ENCODE peak calls at places on chromosomes 12 and 14, in seven cellular contexts. One of them, this sample, is unnamed.

GRCh38 chr12:127238061-127238460 is 1028.9 kb upstream of the TMEM132C start:
- DNase-seq in IMR-90: no peak
- DNase-seq in H1: no peak
- DNase-seq in trophoblast cell: no peak
- DNase-seq in mesendoderm: no peak
- DNase-seq in mesenchymal stem cell: no peak
- DNase-seq in neuronal stem cell: no peak
- DNase-seq in this sample: no peak

GRCh38 chr12:57934804-57935203 is 6.6 kb upstream of the ATP23 start:
- DNase-seq in IMR-90: no peak
- DNase-seq in H1: no peak
- DNase-seq in trophoblast cell: no peak
- DNase-seq in mesendoderm: no peak
- DNase-seq in mesenchymal stem cell: no peak
- DNase-seq in neuronal stem cell: no peak
- DNase-seq in this sample: no peak

GRCh38 chr14:67228325-67228984 is 12.8 kb upstream of the PALS1 start:
- DNase-seq in IMR-90: peak
- DNase-seq in H1: no peak
- DNase-seq in trophoblast cell: no peak
- DNase-seq in mesendoderm: no peak
- DNase-seq in mesenchymal stem cell: no peak
- DNase-seq in neuronal stem cell: no peak
- DNase-seq in this sample: no peak

GRCh38 chr12:76697849-76698248 is 66.1 kb upstream of the ZDHHC17 start:
- DNase-seq in IMR-90: no peak
- DNase-seq in H1: no peak
- DNase-seq in trophoblast cell: no peak
- DNase-seq in mesendoderm: peak
- DNase-seq in mesenchymal stem cell: peak
- DNase-seq in neuronal stem cell: no peak
- DNase-seq in this sample: no peak

GRCh38 chr12:21130998-21131397 is at the start of gene SLCO1B1:
- DNase-seq in IMR-90: no peak
- DNase-seq in H1: no peak
- DNase-seq in trophoblast cell: no peak
- DNase-seq in mesendoderm: no peak
- DNase-seq in mesenchymal stem cell: no peak
- DNase-seq in neuronal stem cell: no peak
- DNase-seq in this sample: no peak

GRCh38 chr12:115953450-115953849 is 324.0 kb downstream of the MED13L start:
- DNase-seq in IMR-90: no peak
- DNase-seq in H1: no peak
- DNase-seq in trophoblast cell: no peak
- DNase-seq in mesendoderm: no peak
- DNase-seq in mesenchymal stem cell: no peak
- DNase-seq in neuronal stem cell: no peak
- DNase-seq in this sample: no peak

GRCh38 chr14:94129758-94130414 is 482 bp upstream of the IFI27L2 start:
- DNase-seq in IMR-90: peak
- DNase-seq in H1: no peak
- DNase-seq in trophoblast cell: no peak
- DNase-seq in mesendoderm: peak
- DNase-seq in mesenchymal stem cell: peak
- DNase-seq in neuronal stem cell: peak
- DNase-seq in this sample: peak

GRCh38 chr12:49369723-49370145 is 2.5 kb downstream of the SPATS2 start:
- DNase-seq in IMR-90: peak
- DNase-seq in H1: no peak
- DNase-seq in trophoblast cell: peak
- DNase-seq in mesendoderm: peak
- DNase-seq in mesenchymal stem cell: peak
- DNase-seq in neuronal stem cell: no peak
- DNase-seq in this sample: peak

GRCh38 chr12:7439579-7440505 is 4.1 kb downstream of the CD163L1 start:
- DNase-seq in IMR-90: peak
- DNase-seq in H1: peak
- DNase-seq in trophoblast cell: peak
- DNase-seq in mesendoderm: peak
- DNase-seq in mesenchymal stem cell: peak
- DNase-seq in neuronal stem cell: peak
- DNase-seq in this sample: peak

GRCh38 chr14:105861985-105862465 is 335.6 kb downstream of the TMEM121 start:
- DNase-seq in IMR-90: no peak
- DNase-seq in H1: no peak
- DNase-seq in trophoblast cell: no peak
- DNase-seq in mesendoderm: no peak
- DNase-seq in mesenchymal stem cell: no peak
- DNase-seq in neuronal stem cell: no peak
- DNase-seq in this sample: no peak

GRCh38 chr12:128772249-128772648 is 51.5 kb downstream of the SLC15A4 start:
- DNase-seq in IMR-90: no peak
- DNase-seq in H1: no peak
- DNase-seq in trophoblast cell: no peak
- DNase-seq in mesendoderm: no peak
- DNase-seq in mesenchymal stem cell: no peak
- DNase-seq in neuronal stem cell: no peak
- DNase-seq in this sample: no peak

GRCh38 chr14:46580941-46581671 is 70.5 kb downstream of the RPL10L start:
- DNase-seq in IMR-90: no peak
- DNase-seq in H1: peak
- DNase-seq in trophoblast cell: no peak
- DNase-seq in mesendoderm: peak
- DNase-seq in mesenchymal stem cell: peak
- DNase-seq in neuronal stem cell: peak
- DNase-seq in this sample: peak

GRCh38 chr12:58028294-58028693 is 86.9 kb downstream of the ATP23 start:
- DNase-seq in IMR-90: no peak
- DNase-seq in H1: no peak
- DNase-seq in trophoblast cell: no peak
- DNase-seq in mesendoderm: no peak
- DNase-seq in mesenchymal stem cell: no peak
- DNase-seq in neuronal stem cell: no peak
- DNase-seq in this sample: no peak

GRCh38 chr14:64510825-64511679 is 6.5 kb downstream of the ZBTB1 start:
- DNase-seq in IMR-90: peak
- DNase-seq in H1: no peak
- DNase-seq in trophoblast cell: peak
- DNase-seq in mesendoderm: peak
- DNase-seq in mesenchymal stem cell: peak
- DNase-seq in neuronal stem cell: peak
- DNase-seq in this sample: peak

GRCh38 chr14:24367506-24368214 is at the start of gene NFATC4:
- DNase-seq in IMR-90: peak
- DNase-seq in H1: no peak
- DNase-seq in trophoblast cell: no peak
- DNase-seq in mesendoderm: peak
- DNase-seq in mesenchymal stem cell: peak
- DNase-seq in neuronal stem cell: peak
- DNase-seq in this sample: peak

GRCh38 chr12:40618621-40619020 is 73.6 kb upstream of the CNTN1 start:
- DNase-seq in IMR-90: no peak
- DNase-seq in H1: no peak
- DNase-seq in trophoblast cell: no peak
- DNase-seq in mesendoderm: no peak
- DNase-seq in mesenchymal stem cell: no peak
- DNase-seq in neuronal stem cell: no peak
- DNase-seq in this sample: no peak

GRCh38 chr12:76480800-76481199 is 78.8 kb downstream of the OSBPL8 start:
- DNase-seq in IMR-90: no peak
- DNase-seq in H1: no peak
- DNase-seq in trophoblast cell: no peak
- DNase-seq in mesendoderm: peak
- DNase-seq in mesenchymal stem cell: no peak
- DNase-seq in neuronal stem cell: no peak
- DNase-seq in this sample: no peak

GRCh38 chr12:96882862-96883261 is 24.2 kb upstream of the NEDD1 start:
- DNase-seq in IMR-90: peak
- DNase-seq in H1: no peak
- DNase-seq in trophoblast cell: no peak
- DNase-seq in mesendoderm: no peak
- DNase-seq in mesenchymal stem cell: peak
- DNase-seq in neuronal stem cell: no peak
- DNase-seq in this sample: no peak

GRCh38 chr14:70361893-70362292 is 2.4 kb upstream of the COX16 start:
- DNase-seq in IMR-90: no peak
- DNase-seq in H1: no peak
- DNase-seq in trophoblast cell: no peak
- DNase-seq in mesendoderm: no peak
- DNase-seq in mesenchymal stem cell: no peak
- DNase-seq in neuronal stem cell: no peak
- DNase-seq in this sample: no peak

GRCh38 chr12:131122631-131123030 is 168.9 kb downstream of the ADGRD1 start:
- DNase-seq in IMR-90: no peak
- DNase-seq in H1: no peak
- DNase-seq in trophoblast cell: no peak
- DNase-seq in mesendoderm: no peak
- DNase-seq in mesenchymal stem cell: no peak
- DNase-seq in neuronal stem cell: no peak
- DNase-seq in this sample: peak

GRCh38 chr12:49796606-49797451 is 31.4 kb downstream of the NCKAP5L start:
- DNase-seq in IMR-90: no peak
- DNase-seq in H1: no peak
- DNase-seq in trophoblast cell: no peak
- DNase-seq in mesendoderm: no peak
- DNase-seq in mesenchymal stem cell: no peak
- DNase-seq in neuronal stem cell: no peak
- DNase-seq in this sample: no peak

GRCh38 chr14:50260511-50260910 is 29.1 kb upstream of the SOS2 start:
- DNase-seq in IMR-90: peak
- DNase-seq in H1: no peak
- DNase-seq in trophoblast cell: peak
- DNase-seq in mesendoderm: peak
- DNase-seq in mesenchymal stem cell: peak
- DNase-seq in neuronal stem cell: no peak
- DNase-seq in this sample: no peak

GRCh38 chr14:99737451-99737951 is 53.4 kb downstream of the CYP46A1 start:
- DNase-seq in IMR-90: no peak
- DNase-seq in H1: no peak
- DNase-seq in trophoblast cell: no peak
- DNase-seq in mesendoderm: no peak
- DNase-seq in mesenchymal stem cell: no peak
- DNase-seq in neuronal stem cell: no peak
- DNase-seq in this sample: no peak

GRCh38 chr12:69068431-69068830 is 135.5 kb upstream of the CPM start:
- DNase-seq in IMR-90: peak
- DNase-seq in H1: no peak
- DNase-seq in trophoblast cell: no peak
- DNase-seq in mesendoderm: peak
- DNase-seq in mesenchymal stem cell: no peak
- DNase-seq in neuronal stem cell: no peak
- DNase-seq in this sample: no peak
- H3K23ac ChIP-seq in IMR-90: no peak
- H3K23ac ChIP-seq in H1: no peak
- H3K23ac ChIP-seq in trophoblast cell: no peak
- H3K23ac ChIP-seq in mesendoderm: no peak
- H3K23ac ChIP-seq in mesenchymal stem cell: no peak
- H3K23ac ChIP-seq in neuronal stem cell: no peak
- H3K23ac ChIP-seq in this sample: no peak

DNA sequence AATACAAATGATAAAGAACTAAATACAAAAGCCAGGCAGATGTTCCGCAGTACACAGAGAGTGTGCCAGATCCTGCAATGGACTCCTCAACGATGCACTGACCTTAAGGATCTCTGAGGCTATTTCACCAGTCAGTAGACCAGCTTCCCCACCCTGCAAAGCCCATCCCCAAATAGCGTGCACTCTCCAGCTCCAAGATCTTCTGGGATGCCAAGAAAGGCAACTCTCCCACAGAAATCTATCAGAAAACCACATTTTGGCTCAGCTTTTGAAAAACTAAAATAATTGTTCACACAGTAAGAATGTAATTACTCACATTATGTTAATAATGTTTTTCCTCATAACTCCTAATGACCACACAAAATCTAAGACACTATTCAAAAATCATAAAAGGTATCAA is 90.4 kb downstream of the PPP2R5E start:
- DNase-seq in IMR-90: no peak
- DNase-seq in H1: no peak
- DNase-seq in trophoblast cell: no peak
- DNase-seq in mesendoderm: no peak
- DNase-seq in mesenchymal stem cell: no peak
- DNase-seq in neuronal stem cell: no peak
- DNase-seq in this sample: no peak
- H3K23ac ChIP-seq in IMR-90: no peak
- H3K23ac ChIP-seq in H1: no peak
- H3K23ac ChIP-seq in trophoblast cell: no peak
- H3K23ac ChIP-seq in mesendoderm: no peak
- H3K23ac ChIP-seq in mesenchymal stem cell: no peak
- H3K23ac ChIP-seq in neuronal stem cell: no peak
- H3K23ac ChIP-seq in this sample: no peak

DNA sequence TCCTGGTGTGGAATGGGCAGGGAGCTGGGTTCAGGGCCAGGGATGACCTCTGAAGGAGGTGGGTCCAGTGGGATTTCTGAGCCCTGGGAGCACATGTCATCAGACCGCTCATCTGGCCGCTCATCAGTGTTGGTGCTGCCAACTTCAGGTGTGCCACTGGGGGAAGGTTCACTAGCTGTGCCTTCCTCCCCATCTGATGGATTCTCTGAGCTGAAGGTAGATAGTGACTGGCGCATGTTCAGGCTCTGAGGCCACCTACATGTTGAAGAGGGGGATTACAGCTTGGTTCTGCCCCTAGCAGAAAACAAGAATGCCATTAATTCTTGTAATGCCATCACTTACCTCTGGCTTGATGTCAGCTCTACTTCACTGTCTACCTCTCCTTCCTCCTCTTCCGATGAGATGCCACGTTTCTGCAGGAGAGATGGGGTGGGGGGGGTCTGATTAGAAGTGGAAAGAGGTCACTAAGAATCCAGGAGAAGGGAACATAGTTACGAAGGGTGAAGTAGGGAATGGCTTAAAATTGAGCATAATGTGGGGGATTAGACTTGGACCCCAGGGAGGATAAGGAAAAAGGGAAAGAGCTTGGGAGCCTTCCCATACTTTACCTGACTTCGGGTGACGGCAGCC is 17.2 kb downstream of the MAP3K12 start:
- DNase-seq in IMR-90: no peak
- DNase-seq in H1: no peak
- DNase-seq in trophoblast cell: peak
- DNase-seq in mesendoderm: peak
- DNase-seq in mesenchymal stem cell: peak
- DNase-seq in neuronal stem cell: no peak
- DNase-seq in this sample: peak
- H3K23ac ChIP-seq in IMR-90: no peak
- H3K23ac ChIP-seq in H1: no peak
- H3K23ac ChIP-seq in trophoblast cell: no peak
- H3K23ac ChIP-seq in mesendoderm: no peak
- H3K23ac ChIP-seq in mesenchymal stem cell: no peak
- H3K23ac ChIP-seq in neuronal stem cell: no peak
- H3K23ac ChIP-seq in this sample: no peak

DNA sequence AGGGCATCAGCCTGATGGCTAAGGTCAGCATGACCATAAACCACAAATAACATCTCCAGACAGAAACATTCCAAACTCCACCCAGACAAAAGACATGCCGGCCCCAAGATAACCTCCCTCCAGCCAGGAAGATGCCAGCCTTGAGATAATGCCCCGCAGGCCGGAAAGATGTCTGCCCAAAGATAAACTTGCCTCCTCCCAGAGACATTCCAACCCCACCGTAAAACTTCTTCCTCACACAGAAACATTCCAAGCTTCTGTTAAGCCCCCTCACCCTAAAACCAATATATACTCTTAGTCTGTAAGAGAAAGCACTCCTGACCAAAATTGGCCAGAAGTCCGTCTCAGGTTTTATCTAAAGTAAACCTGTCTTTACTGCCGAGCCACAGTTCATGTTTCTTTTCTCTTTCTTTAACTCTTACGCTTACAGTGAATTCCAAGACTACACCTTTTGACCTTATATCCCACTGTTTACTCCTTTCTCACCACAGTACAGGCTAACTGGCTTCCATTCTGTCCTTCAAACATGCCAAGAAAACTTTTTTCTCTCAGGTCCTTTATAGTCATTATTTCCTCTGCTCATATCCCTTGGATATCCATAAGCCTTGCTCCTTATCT is 308.7 kb downstream of the KCNH5 start:
- DNase-seq in IMR-90: peak
- DNase-seq in H1: no peak
- DNase-seq in trophoblast cell: no peak
- DNase-seq in mesendoderm: peak
- DNase-seq in mesenchymal stem cell: peak
- DNase-seq in neuronal stem cell: no peak
- DNase-seq in this sample: no peak
- H3K23ac ChIP-seq in IMR-90: no peak
- H3K23ac ChIP-seq in H1: no peak
- H3K23ac ChIP-seq in trophoblast cell: no peak
- H3K23ac ChIP-seq in mesendoderm: no peak
- H3K23ac ChIP-seq in mesenchymal stem cell: no peak
- H3K23ac ChIP-seq in neuronal stem cell: no peak
- H3K23ac ChIP-seq in this sample: no peak

This sample was measured in H9.